ENCODE peak calls at places on chromosomes 12 and 14, in five cellular contexts. F is ELF-1, Q is Ammon's horn, H is neural crest cell, C is ELR. G is an unnamed sample.

GRCh38 chr14:89603938-89604480 is 187.0 kb upstream of the FOXN3 start:
- DNase-seq in F (no peak), C (no peak), Q (no peak), H (no peak), G (no peak)

GRCh38 chr12:90963946-90964345 is 9.0 kb upstream of the CCER1 start:
- DNase-seq in Q (no peak), C (no peak), F (no peak), H (no peak), G (no peak)

GRCh38 chr12:132439333-132439904 is 50.5 kb upstream of the FBRSL1 start:
- DNase-seq in H (no peak), C (no peak), F (no peak), Q (peak; percentile 20), G (no peak)

GRCh38 chr12:99381992-99382391 is 265.6 kb upstream of the GARIN6 start:
- DNase-seq in H (no peak), C (no peak), F (no peak), Q (no peak), G (no peak)

GRCh38 chr12:47356129-47356622 is 276.4 kb upstream of the AMIGO2 start:
- DNase-seq in H (no peak), C (no peak), F (no peak), Q (peak; percentile 35), G (no peak)

GRCh38 chr14:49954171-49954631 is 61.3 kb downstream of the ARF6 start:
- DNase-seq in H (no peak), C (no peak), F (no peak), Q (no peak), G (peak; percentile 32)

GRCh38 chr14:60102389-60102788 is 10.7 kb downstream of the PCNX4 start:
- DNase-seq in F (no peak), H (no peak), Q (no peak), C (peak; percentile 71), G (no peak)

GRCh38 chr12:102298022-102298421 is 100.4 kb upstream of the PMCH start:
- DNase-seq in Q (no peak), H (no peak), C (peak; percentile 29), F (no peak), G (no peak)

GRCh38 chr12:49388682-49389081 is 21.4 kb downstream of the SPATS2 start:
- DNase-seq in F (no peak), H (no peak), C (no peak), Q (no peak), G (no peak)

GRCh38 chr12:106360400-106360994 is 2.9 kb downstream of the POLR3B start:
- DNase-seq in C (no peak), H (no peak), Q (no peak), F (no peak), G (no peak)

GRCh38 chr14:104510794-104511611 is 68.6 kb upstream of the C14orf180 start:
- DNase-seq in C (no peak), H (no peak), F (no peak), Q (peak; percentile 70), G (peak; percentile 41)

GRCh38 chr12:28787151-28787550 is 361.9 kb upstream of the FAR2 start:
- DNase-seq in C (no peak), Q (peak; percentile 48), F (no peak), H (peak; percentile 7), G (no peak)

GRCh38 chr12:113322353-113322752 is 12.6 kb downstream of the SLC8B1 start:
- DNase-seq in H (no peak), Q (no peak), C (peak; percentile 90), F (no peak), G (no peak)

GRCh38 chr14:73738518-73739173 is 24.5 kb upstream of the PNMA1 start:
- DNase-seq in F (no peak), H (no peak), Q (no peak), C (no peak), G (no peak)

GRCh38 chr14:105876829-105877228 is 350.4 kb downstream of the TMEM121 start:
- DNase-seq in C (no peak), H (no peak), Q (peak; percentile 25), F (no peak), G (peak; percentile 2)

GRCh38 chr14:22847661-22848341 is 11.4 kb downstream of the MMP14 start:
- DNase-seq in C (peak; percentile 80), H (no peak), Q (no peak), F (no peak), G (peak; percentile 57)

GRCh38 chr14:75805646-75806045 is 144.6 kb downstream of the TTLL5 start:
- DNase-seq in H (no peak), C (no peak), Q (no peak), F (no peak), G (no peak)

GRCh38 chr14:77087631-77088030 is 10.4 kb upstream of the CIPC start:
- DNase-seq in F (no peak), Q (no peak), H (no peak), C (no peak), G (no peak)

GRCh38 chr14:53391631-53392030 is 238.5 kb upstream of the DDHD1 start:
- DNase-seq in C (peak; percentile 89), F (no peak), H (no peak), Q (no peak), G (no peak)

GRCh38 chr14:57199911-57200310 is 68.8 kb downstream of the EXOC5 start:
- DNase-seq in H (no peak), Q (no peak), C (peak; percentile 59), F (no peak), G (no peak)

GRCh38 chr14:59601056-59601455 is 24.4 kb upstream of the CCDC175 start:
- DNase-seq in F (no peak), C (no peak), H (no peak), Q (no peak), G (no peak)

GRCh38 chr14:65594882-65595237 is 182.3 kb downstream of the FUT8 start:
- DNase-seq in C (no peak), Q (no peak), F (no peak), H (no peak), G (no peak)

G was measured in endodermal cell.